ENCODE peak calls at places on chromosome X, in six cellular contexts. F, K, Q, A, X and E are unnamed samples.

GRCh38 chrX:111348363-111348927 is 63.5 kb downstream of the DCX start:
- DNase-seq in F (no peak), K (no peak), Q (no peak), A (no peak), X (no peak), E (no peak)

GRCh38 chrX:926991-927390 is 285.5 kb downstream of the CRLF2 start:
- DNase-seq in F (no peak), K (no peak), Q (no peak), A (no peak), X (no peak), E (no peak)

GRCh38 chrX:44828008-44828605 is 15.7 kb upstream of the DUSP21 start:
- DNase-seq in F (no peak), K (no peak), Q (no peak), A (no peak), X (no peak), E (no peak)

GRCh38 chrX:10726647-10727046 is 106.3 kb upstream of the MID1 start:
- DNase-seq in F (no peak), K (no peak), Q (no peak), A (no peak), X (no peak), E (no peak)

GRCh38 chrX:136065044-136065671 is 79.9 kb downstream of the SLC9A6 start:
- DNase-seq in F (no peak), K (no peak), Q (no peak), A (no peak), X (no peak), E (no peak)

GRCh38 chrX:155406429-155406828 is 24.5 kb downstream of the F8A2 start:
- DNase-seq in F (no peak), K (no peak), Q (no peak), A (no peak), X (no peak), E (no peak)

GRCh38 chrX:97931586-97931985 is 1047.9 kb downstream of the RPA4 start:
- DNase-seq in F (no peak), K (no peak), Q (no peak), A (no peak), X (no peak), E (no peak)

GRCh38 chrX:80354966-80355465 is 65.2 kb upstream of the TENT5D start:
- DNase-seq in F (no peak), K (no peak), Q (no peak), A (no peak), X (no peak), E (no peak)

GRCh38 chrX:153381684-153382532 is 19.2 kb downstream of the PNMA6E start:
- DNase-seq in F (no peak), K (no peak), Q (no peak), A (no peak), X (no peak), E (peak)

GRCh38 chrX:23844502-23845138 is 61.6 kb downstream of the SAT1 start:
- DNase-seq in F (no peak), K (no peak), Q (no peak), A (no peak), X (no peak), E (no peak)

GRCh38 chrX:37883196-37883595 is 35.8 kb upstream of the DYNLT3 start:
- DNase-seq in F (no peak), K (no peak), Q (no peak), A (no peak), X (no peak), E (peak)

GRCh38 chrX:22376369-22376768 is 103.7 kb downstream of the CBLL2 start:
- DNase-seq in F (no peak), K (no peak), Q (no peak), A (no peak), X (no peak), E (no peak)

GRCh38 chrX:55710701-55711100 is 6.8 kb upstream of the RRAGB start:
- DNase-seq in F (no peak), K (no peak), Q (no peak), A (no peak), X (no peak), E (peak)

GRCh38 chrX:69379412-69379811 is 124.7 kb upstream of the NALF2 start:
- DNase-seq in F (no peak), K (no peak), Q (no peak), A (no peak), X (no peak), E (no peak)